ENCODE peak calls at places on chromosomes 2 and 18, in four cellular contexts. N is HepG2, F is K562, Q is WTC11. V is an unnamed sample.

GRCh38 chr2:88082781-88083180 is 15.2 kb downstream of the SMYD1 start:
- DNase-seq in Q (no peak), N (no peak), F (no peak), V (no peak)

GRCh38 chr2:223026357-223027110 is 25.5 kb upstream of the KCNE4 start:
- DNase-seq in Q (no peak), F (no peak), N (no peak), V (no peak)

GRCh38 chr2:129709030-129709955 is 270.2 kb upstream of the RAB6C start:
- DNase-seq in Q (no peak), F (no peak), N (no peak), V (peak)

GRCh38 chr2:223613017-223613950 is 11.1 kb upstream of the SCG2 start:
- DNase-seq in Q (peak), F (peak), N (peak), V (peak)

GRCh38 chr2:134465228-134465627 is 211.4 kb downstream of the MGAT5 start:
- DNase-seq in Q (no peak), N (no peak), F (no peak), V (no peak)

GRCh38 chr2:10400978-10401951 is 46.9 kb downstream of the ODC1 start:
- DNase-seq in F (no peak), N (peak), Q (no peak), V (no peak)

GRCh38 chr2:30601375-30601774 is 154.3 kb downstream of the LCLAT1 start:
- DNase-seq in F (no peak), Q (no peak), N (no peak), V (no peak)

GRCh38 chr18:26656401-26656943 is 108.1 kb upstream of the KCTD1 start:
- DNase-seq in N (no peak), F (no peak), Q (peak), V (no peak)

GRCh38 chr2:49616800-49617199 is 462.5 kb upstream of the FSHR start:
- DNase-seq in N (peak), F (no peak), Q (no peak), V (peak)

GRCh38 chr2:45823723-45824206 is 172.3 kb downstream of the PRKCE start:
- DNase-seq in N (no peak), F (no peak), Q (no peak), V (no peak)

GRCh38 chr2:209619782-209620181 is 151.8 kb upstream of the UNC80 start:
- DNase-seq in F (no peak), Q (no peak), N (no peak), V (no peak)

GRCh38 chr2:239371726-239372686 is 28.8 kb downstream of the HDAC4 start:
- DNase-seq in Q (no peak), F (no peak), N (no peak), V (no peak)

GRCh38 chr2:109054865-109055264 is 65.8 kb upstream of the EDAR start:
- DNase-seq in N (no peak), F (no peak), Q (no peak), V (no peak)

GRCh38 chr2:212595036-212595654 is 56.5 kb upstream of the ERBB4 start:
- DNase-seq in Q (no peak), N (peak), F (no peak), V (no peak)

GRCh38 chr18:36294031-36294430 is 3.5 kb upstream of the FHOD3 start:
- DNase-seq in F (no peak), Q (no peak), N (no peak), V (no peak)

GRCh38 chr2:145906356-145906755 is 1386.4 kb upstream of the ZEB2 start:
- DNase-seq in Q (peak), F (no peak), N (peak), V (no peak)

GRCh38 chr2:237159006-237159897 is 73.6 kb downstream of the COPS8 start:
- DNase-seq in N (no peak), Q (no peak), F (no peak), V (no peak)

GRCh38 chr2:239773377-239774141 is 251.6 kb downstream of the NDUFA10 start:
- DNase-seq in F (no peak), N (no peak), Q (no peak), V (no peak)

GRCh38 chr2:126885701-126886121 is 13.0 kb upstream of the TEX51 start:
- DNase-seq in F (no peak), Q (peak), N (no peak), V (no peak)

GRCh38 chr2:136327162-136327852 is 209.4 kb upstream of the CXCR4 start:
- DNase-seq in Q (no peak), N (no peak), F (peak), V (peak)

GRCh38 chr18:58013241-58014211 is 30.5 kb upstream of the NEDD4L start:
- DNase-seq in N (peak), F (no peak), Q (no peak), V (no peak)
- TF ChIP-seq ELF4 in N (no peak), F (no peak), Q (no peak), V (no peak)

DNA sequence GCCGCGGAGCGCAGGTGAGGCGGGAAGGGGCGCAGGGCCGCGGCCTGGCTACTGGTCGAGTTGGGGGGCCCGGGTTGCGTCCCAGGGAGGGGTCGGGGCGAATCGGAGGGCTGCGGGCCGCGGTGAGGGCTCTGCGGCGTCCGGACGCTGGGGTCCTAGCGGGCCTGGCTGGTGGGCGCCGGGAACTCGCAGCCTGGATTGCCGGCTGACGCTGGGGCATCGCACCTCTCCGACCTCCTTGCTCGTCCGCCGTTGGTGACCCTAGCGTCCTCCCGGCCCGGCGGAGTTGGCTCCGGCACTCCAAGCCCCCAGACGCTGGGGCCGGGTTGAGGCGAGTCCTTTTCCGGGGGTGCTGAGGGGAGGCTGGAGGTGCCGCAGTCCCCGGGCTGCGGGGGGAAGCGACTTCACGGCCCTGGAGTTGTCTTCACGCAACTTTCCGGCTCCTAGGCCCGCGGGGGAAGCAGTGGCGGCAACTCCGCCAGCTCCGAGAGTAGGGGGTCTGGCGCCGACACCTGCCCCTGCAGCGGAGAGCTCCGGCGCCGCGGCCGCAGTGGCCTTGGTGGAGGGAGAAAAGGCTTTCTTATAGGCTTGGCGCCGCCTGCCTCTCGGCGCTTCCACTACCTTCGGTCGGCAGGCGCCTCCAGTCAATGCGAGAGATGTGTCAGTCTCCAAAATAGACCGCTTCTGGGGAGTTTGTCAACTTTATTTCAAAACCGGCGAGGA is 70.3 kb downstream of the HAUS1 start:
- DNase-seq in Q (peak), F (no peak), N (no peak), V (peak)
- TF ChIP-seq ELF4 in Q (no peak), F (no peak), N (no peak), V (no peak)

GRCh38 chr2:28305202-28305601 is 87.5 kb upstream of the FOSL2 start:
- DNase-seq in Q (no peak), N (no peak), F (no peak), V (no peak)

GRCh38 chr2:28312307-28313278 is 80.1 kb upstream of the FOSL2 start:
- DNase-seq in N (no peak), F (no peak), Q (no peak), V (no peak)

GRCh38 chr2:28311660-28312249 is 80.9 kb upstream of the FOSL2 start:
- DNase-seq in N (no peak), F (no peak), Q (no peak), V (no peak)

GRCh38 chr2:28314968-28315367 is 77.7 kb upstream of the FOSL2 start:
- DNase-seq in F (no peak), N (no peak), Q (no peak), V (no peak)

GRCh38 chr2:28310107-28310506 is 82.6 kb upstream of the FOSL2 start:
- DNase-seq in F (no peak), Q (no peak), N (no peak), V (no peak)
- TF ChIP-seq ELF4 in F (no peak), Q (no peak), N (no peak), V (no peak)

GRCh38 chr2:219001100-219001576 is 7.9 kb upstream of the CRYBA2 start:
- DNase-seq in Q (no peak), N (no peak), F (no peak), V (no peak)

GRCh38 chr2:219000569-219000960 is 7.3 kb upstream of the CRYBA2 start:
- DNase-seq in N (no peak), F (no peak), Q (no peak), V (no peak)

GRCh38 chr2:218999021-218999880 is 6.0 kb upstream of the CRYBA2 start:
- DNase-seq in N (no peak), Q (no peak), F (peak), V (no peak)

GRCh38 chr2:218998414-218999002 is 5.3 kb upstream of the CRYBA2 start:
- DNase-seq in Q (no peak), N (no peak), F (no peak), V (no peak)

GRCh38 chr2:218999881-219000568 is 6.8 kb upstream of the CRYBA2 start:
- DNase-seq in N (no peak), F (no peak), Q (peak), V (no peak)
- TF ChIP-seq ELF4 in N (no peak), F (no peak), Q (no peak), V (no peak)

GRCh38 chr2:42771546-42772153 is 7.7 kb upstream of the OXER1 start:
- DNase-seq in N (no peak), F (no peak), Q (no peak), V (no peak)
- TF ChIP-seq ELF4 in N (no peak), F (no peak), Q (no peak), V (no peak)

GRCh38 chr2:231633259-231633976 is 40.8 kb downstream of the TEX44 start:
- DNase-seq in Q (no peak), N (no peak), F (no peak), V (no peak)
- TF ChIP-seq ELF4 in Q (no peak), N (no peak), F (no peak), V (no peak)

DNA sequence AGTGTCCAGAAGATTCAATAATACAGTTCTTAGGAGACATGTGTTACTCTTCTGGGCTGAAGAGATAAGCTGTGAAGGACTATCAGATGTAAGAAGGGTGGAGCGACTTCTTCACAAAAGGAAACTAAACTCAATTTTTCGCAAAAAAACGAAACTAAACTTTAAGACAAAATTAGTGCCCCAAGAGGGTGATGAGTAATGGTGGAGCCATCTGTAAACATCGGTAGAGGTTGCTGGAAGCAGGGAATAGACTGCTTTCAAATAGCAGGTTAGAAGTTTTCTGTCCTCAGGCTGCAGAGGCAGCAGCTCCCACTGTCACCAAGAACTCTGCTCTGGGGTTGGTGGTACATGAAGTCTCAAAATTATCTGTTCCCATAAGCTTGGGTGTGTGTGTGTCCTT is 111.6 kb upstream of the TACR1 start:
- DNase-seq in N (no peak), F (no peak), Q (no peak), V (no peak)
- TF ChIP-seq ELF4 in N (no peak), F (no peak), Q (no peak), V (no peak)

DNA sequence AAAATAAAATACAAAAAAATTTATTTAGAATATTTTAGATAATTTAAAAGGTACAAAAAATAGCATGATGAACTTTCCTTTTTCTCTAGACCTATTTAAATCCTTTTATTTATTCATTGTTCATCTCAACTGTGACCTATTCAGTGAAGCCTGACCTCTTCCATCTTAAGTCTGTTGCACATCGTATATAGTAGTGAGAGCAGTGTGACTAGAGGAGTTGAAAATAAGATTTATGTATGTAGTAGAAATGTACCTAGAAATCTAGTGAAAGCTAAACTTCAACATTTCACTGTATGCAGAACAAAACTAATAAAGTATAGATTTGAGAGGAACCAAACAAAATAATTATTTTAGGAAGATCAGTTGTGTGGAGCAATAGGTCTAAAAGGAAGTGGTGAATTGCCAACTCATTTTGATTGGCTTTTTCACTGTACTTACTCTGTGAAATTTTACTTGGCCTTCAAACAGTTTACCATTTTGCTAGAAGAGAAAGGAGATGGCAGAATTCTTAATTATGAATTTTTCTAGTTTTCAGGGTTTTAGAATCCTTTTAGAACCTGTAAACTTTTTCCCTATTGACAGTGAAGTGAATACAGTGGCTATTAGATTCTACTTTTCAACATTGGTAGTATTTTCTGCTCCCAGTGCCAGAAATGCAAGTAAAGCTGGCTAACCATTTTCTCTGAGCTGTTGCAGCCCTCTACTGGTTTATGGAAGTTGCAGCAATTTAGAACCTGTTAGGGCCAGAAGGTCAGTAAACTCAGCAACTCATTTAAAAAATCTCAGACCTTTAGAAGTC is 11.1 kb downstream of the ANKRD12 start:
- DNase-seq in F (no peak), N (peak), Q (no peak), V (peak)
- TF ChIP-seq ELF4 in F (no peak), N (no peak), Q (no peak), V (no peak)

GRCh38 chr2:178059656-178060055 is 12.9 kb downstream of the PDE11A start:
- DNase-seq in Q (no peak), N (no peak), F (no peak), V (no peak)

GRCh38 chr2:178056345-178056744 is 16.2 kb downstream of the PDE11A start:
- DNase-seq in F (no peak), N (no peak), Q (no peak), V (no peak)

GRCh38 chr2:178059111-178059510 is 13.5 kb downstream of the PDE11A start:
- DNase-seq in Q (no peak), F (no peak), N (no peak), V (no peak)

DNA sequence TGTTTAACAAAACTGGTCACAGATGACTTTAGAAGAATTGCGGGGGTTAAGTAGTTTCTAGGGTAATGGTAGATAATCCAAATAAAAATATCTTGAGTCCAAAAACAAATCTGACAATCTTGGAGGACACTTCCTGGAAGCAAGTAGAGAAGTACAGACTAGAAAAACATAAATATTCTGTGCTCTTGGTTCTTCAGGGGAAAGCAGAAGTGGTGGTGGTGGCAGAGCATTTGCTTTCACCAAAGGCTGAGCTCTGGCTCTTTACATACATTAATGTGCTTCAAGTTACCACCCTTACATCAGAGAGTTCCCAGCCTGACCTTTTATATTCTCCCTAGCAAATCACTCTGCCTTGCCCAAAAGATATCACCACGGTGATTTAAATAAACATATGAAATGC is 15.4 kb downstream of the PDE11A start:
- DNase-seq in N (no peak), Q (no peak), F (no peak), V (no peak)
- TF ChIP-seq ELF4 in N (no peak), Q (no peak), F (no peak), V (no peak)

GRCh38 chr2:202072737-202073396 is at the start of gene KIAA2012:
- DNase-seq in N (no peak), Q (peak), F (no peak), V (no peak)
- TF ChIP-seq ELF4 in N (no peak), Q (no peak), F (no peak), V (no peak)